ENCODE peak calls at places on chromosomes 5 and 9, in four cellular contexts. U is iris pigment epithelial cell; G is stimulated activated CD8-positive, alpha-beta memory T cell treated with anti-CD3 and anti-CD28 coated beads, Interleukin-15, amount 100 ng/mL, for 24 hours; I is ecto neural progenitor cell. O is an unnamed sample.

GRCh38 chr5:139839918-139840317 is 44.3 kb downstream of the PSD2 start:
- DNase-seq in U (no peak), G (no peak), I (no peak), O (no peak)

GRCh38 chr9:129109952-129110739 is 447 bp downstream of the CRAT start:
- DNase-seq in U (peak), G (no peak), I (peak), O (no peak)

GRCh38 chr5:6739603-6740002 is 26.4 kb downstream of the TENT4A start:
- DNase-seq in U (no peak), G (no peak), I (no peak), O (no peak)

GRCh38 chr9:97366476-97366875 is 45.4 kb upstream of the TDRD7 start:
- DNase-seq in U (no peak), G (no peak), I (no peak), O (no peak)

GRCh38 chr5:60521379-60522298 is 178.3 kb downstream of the DEPDC1B start:
- DNase-seq in U (no peak), G (no peak), I (no peak), O (peak)

GRCh38 chr5:166720026-166720425 is 1571.4 kb upstream of the WWC1 start:
- DNase-seq in U (peak), G (no peak), I (no peak), O (no peak)

GRCh38 chr5:56264417-56265025 is 31.4 kb upstream of the ANKRD55 start:
- DNase-seq in U (peak), G (no peak), I (peak), O (peak)

GRCh38 chr5:81424728-81425127 is 30.8 kb upstream of the ACOT12 start:
- DNase-seq in U (peak), G (no peak), I (no peak), O (no peak)

GRCh38 chr9:77569335-77569734 is 78.8 kb downstream of the GNA14 start:
- DNase-seq in U (no peak), G (no peak), I (no peak), O (no peak)

GRCh38 chr5:76175051-76175666 is 92.0 kb downstream of the SV2C start:
- DNase-seq in U (peak), G (no peak), I (peak), O (peak)

GRCh38 chr9:127971357-127972315 is 9.2 kb downstream of the EEIG1 start:
- DNase-seq in U (no peak), G (no peak), I (no peak), O (no peak)

GRCh38 chr5:95822038-95822407 is 503 bp downstream of the GLRX start:
- DNase-seq in U (peak), G (no peak), I (peak), O (peak)

GRCh38 chr5:44236040-44236439 is 153.2 kb downstream of the FGF10 start:
- DNase-seq in U (no peak), G (no peak), I (no peak), O (no peak)

GRCh38 chr5:95244479-95244878 is 40.4 kb downstream of the MCTP1 start:
- DNase-seq in U (no peak), G (no peak), I (no peak), O (no peak)

GRCh38 chr9:20570756-20571155 is 51.5 kb downstream of the MLLT3 start:
- DNase-seq in U (peak), G (no peak), I (no peak), O (no peak)